ENCODE peak calls at places on chromosomes 4 and X, in seven cellular contexts. E, G, M, Z, N, H and I are unnamed samples. For H3K4me1, the result is how much of the 10 kb centered on the place peaks cover.

GRCh38 chrX:10023821-10024220 is 56.7 kb downstream of the CLDN34 start:
- DNase-seq in E (no peak), G (no peak), M (no peak), Z (no peak), N (no peak), H (no peak), I (no peak)

GRCh38 chr4:5785806-5786680 is 75.0 kb downstream of the EVC start:
- DNase-seq in E (no peak), G (peak), M (no peak), Z (peak), N (no peak), H (peak), I (no peak)

GRCh38 chr4:80036949-80037348 is 36.1 kb downstream of the ANTXR2 start:
- DNase-seq in E (no peak), G (peak), M (no peak), Z (no peak), N (no peak), H (peak), I (no peak)

GRCh38 chrX:155923200-155923599 is 42.1 kb downstream of the VAMP7 start:
- DNase-seq in E (no peak), G (no peak), M (no peak), Z (no peak), N (no peak), H (no peak), I (no peak)

GRCh38 chr4:89298788-89299152 is 8.8 kb downstream of the GPRIN3 start:
- DNase-seq in E (no peak), G (no peak), M (no peak), Z (no peak), N (no peak), H (no peak), I (no peak)

GRCh38 chrX:73126240-73126639 is 46.9 kb upstream of the PABPC1L2A start:
- DNase-seq in E (no peak), G (peak), M (no peak), Z (no peak), N (no peak), H (no peak), I (peak)

GRCh38 chr4:123844374-123844773 is 447.8 kb downstream of the SPRY1 start:
- DNase-seq in E (no peak), G (no peak), M (no peak), Z (no peak), N (no peak), H (no peak), I (no peak)

GRCh38 chr4:103011378-103012025 is 8.0 kb downstream of the SLC9B1 start:
- DNase-seq in E (no peak), G (peak), M (peak), Z (peak), N (peak), H (no peak), I (peak)

GRCh38 chrX:24257011-24257410 is 56.9 kb downstream of the SUPT20HL2 start:
- DNase-seq in E (no peak), G (no peak), M (no peak), Z (no peak), N (no peak), H (no peak), I (no peak)

GRCh38 chr4:140924761-140925392 is 168.7 kb upstream of the TBC1D9 start:
- DNase-seq in E (no peak), G (no peak), M (no peak), Z (no peak), N (no peak), H (no peak), I (no peak)

GRCh38 chr4:179595671-179596410 is 2153.6 kb upstream of the AGA start:
- DNase-seq in E (peak), G (no peak), M (no peak), Z (peak), N (no peak), H (no peak), I (no peak)

GRCh38 chr4:16116493-16116990 is 32.7 kb upstream of the PROM1 start:
- DNase-seq in E (no peak), G (no peak), M (no peak), Z (no peak), N (no peak), H (no peak), I (no peak)

GRCh38 chr4:171813195-171813955 is at the start of gene GALNTL6:
- DNase-seq in E (no peak), G (peak), M (no peak), Z (no peak), N (no peak), H (no peak), I (no peak)

GRCh38 chr4:110195561-110196205 is 2.7 kb downstream of the ELOVL6 start:
- DNase-seq in E (no peak), G (no peak), M (no peak), Z (peak), N (no peak), H (peak), I (peak)

GRCh38 chr4:107072836-107073736 is 37.0 kb upstream of the DKK2 start:
- DNase-seq in E (no peak), G (no peak), M (no peak), Z (no peak), N (no peak), H (no peak), I (no peak)

GRCh38 chrX:9131066-9131465 is 97.1 kb upstream of the FAM9B start:
- DNase-seq in E (no peak), G (no peak), M (no peak), Z (peak), N (no peak), H (no peak), I (no peak)

GRCh38 chr4:1512081-1512737 is 106.0 kb upstream of the NKX1-1 start:
- DNase-seq in E (no peak), G (no peak), M (no peak), Z (no peak), N (no peak), H (no peak), I (no peak)

GRCh38 chrX:11380187-11380586 is 87.0 kb downstream of the AMELX start:
- DNase-seq in E (no peak), G (no peak), M (no peak), Z (no peak), N (no peak), H (peak), I (no peak)

GRCh38 chr4:29277381-29277780 is 1442.8 kb upstream of the PCDH7 start:
- DNase-seq in E (peak), G (no peak), M (no peak), Z (peak), N (no peak), H (peak), I (no peak)

GRCh38 chr4:128847074-128847724 is 37.7 kb downstream of the JADE1 start:
- DNase-seq in E (no peak), G (no peak), M (no peak), Z (no peak), N (no peak), H (no peak), I (no peak)

GRCh38 chr4:178577933-178578332 is 1135.7 kb upstream of the AGA start:
- DNase-seq in E (no peak), G (no peak), M (no peak), Z (no peak), N (no peak), H (no peak), I (no peak)

GRCh38 chrX:48937065-48937907 is 18.5 kb upstream of the PIM2 start:
- DNase-seq in E (no peak), G (no peak), M (peak), Z (no peak), N (peak), H (no peak), I (peak)

GRCh38 chr4:178205826-178206225 is 763.6 kb upstream of the AGA start:
- DNase-seq in E (no peak), G (no peak), M (no peak), Z (peak), N (no peak), H (no peak), I (no peak)

GRCh38 chr4:78057135-78057599 is at the start of gene FRAS1:
- DNase-seq in E (no peak), G (peak), M (no peak), Z (no peak), N (no peak), H (peak), I (peak)

GRCh38 chr4:7699825-7700224 is 239.8 kb downstream of the AFAP1 start:
- DNase-seq in E (no peak), G (no peak), M (no peak), Z (no peak), N (no peak), H (no peak), I (no peak)

GRCh38 chr4:173991814-173992213 is 291.7 kb downstream of the FBXO8 start:
- DNase-seq in E (no peak), G (no peak), M (no peak), Z (no peak), N (no peak), H (no peak), I (no peak)

GRCh38 chr4:66629927-66630326 is 915.4 kb downstream of the CENPC start:
- DNase-seq in E (no peak), G (no peak), M (no peak), Z (no peak), N (no peak), H (no peak), I (no peak)

GRCh38 chr4:151407466-151408379 is 1.3 kb upstream of the FHIP1A start:
- DNase-seq in E (no peak), G (peak), M (peak), Z (no peak), N (peak), H (no peak), I (peak)

GRCh38 chr4:112492321-112492720 is 23.7 kb downstream of the NEUROG2 start:
- DNase-seq in E (no peak), G (no peak), M (no peak), Z (no peak), N (no peak), H (no peak), I (no peak)

GRCh38 chr4:163680390-163681098 is 186.1 kb downstream of the TMA16 start:
- DNase-seq in E (no peak), G (no peak), M (no peak), Z (no peak), N (no peak), H (no peak), I (no peak)

GRCh38 chr4:169723207-169723606 is 34.5 kb downstream of the HPF1 start:
- DNase-seq in E (no peak), G (peak), M (no peak), Z (no peak), N (no peak), H (peak), I (no peak)

GRCh38 chrX:29447867-29448266 is 767.5 kb upstream of the MAGEB2 start:
- DNase-seq in E (no peak), G (no peak), M (no peak), Z (no peak), N (no peak), H (no peak), I (no peak)

GRCh38 chr4:7862561-7863200 is 77.0 kb downstream of the AFAP1 start:
- DNase-seq in E (no peak), G (no peak), M (no peak), Z (no peak), N (no peak), H (no peak), I (no peak)

DNA sequence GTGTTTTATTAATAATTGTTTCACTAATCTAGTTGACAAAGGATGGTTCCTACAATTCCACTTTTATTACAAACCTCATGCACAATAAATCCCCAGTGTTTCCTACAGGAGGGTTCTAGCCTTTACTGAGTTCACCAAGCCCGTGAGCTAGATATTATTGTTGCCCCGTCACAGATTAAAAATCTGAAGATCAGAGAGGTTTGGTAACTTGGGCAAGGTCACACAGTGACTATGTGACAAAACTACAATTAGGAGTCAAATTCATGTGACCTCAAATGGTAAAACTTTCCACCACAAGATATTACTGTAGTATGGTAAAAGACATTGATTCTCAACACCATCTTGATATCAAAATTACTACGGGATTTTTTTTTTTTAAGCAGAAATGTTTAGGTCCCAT is 124.6 kb downstream of the BTC start:
- DNase-seq in E (no peak), G (no peak), M (no peak), Z (no peak), N (no peak), H (no peak), I (no peak)
- H3K4me1 ChIP-seq in E (half or more), G (under half), M (under half), Z (under half), N (under half), H (under half), I (under half)

DNA sequence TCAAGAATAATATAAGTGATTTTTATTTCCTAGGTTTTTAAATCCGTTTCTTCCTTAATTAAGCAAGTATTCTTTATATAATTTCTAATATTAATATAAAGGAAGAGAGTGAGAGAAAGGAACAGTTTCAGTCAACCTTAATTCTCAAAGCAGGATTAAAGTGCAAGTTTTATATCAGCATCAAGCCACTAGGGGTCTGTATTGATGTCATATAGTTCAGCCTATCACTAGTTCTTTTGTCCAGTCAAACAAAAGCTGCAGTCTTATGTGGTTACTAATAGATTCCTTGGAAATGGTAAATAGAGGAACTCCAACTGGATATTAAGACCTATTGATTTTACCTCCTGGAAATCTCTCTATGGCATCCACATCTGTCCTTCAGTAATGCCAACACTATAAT is 82.0 kb downstream of the NAP1L3 start:
- DNase-seq in E (no peak), G (no peak), M (no peak), Z (no peak), N (no peak), H (no peak), I (no peak)
- TF ChIP-seq CTCF in E (no peak), G (peak), M (no peak), Z (peak), N (no peak), H (no peak), I (no peak)

DNA sequence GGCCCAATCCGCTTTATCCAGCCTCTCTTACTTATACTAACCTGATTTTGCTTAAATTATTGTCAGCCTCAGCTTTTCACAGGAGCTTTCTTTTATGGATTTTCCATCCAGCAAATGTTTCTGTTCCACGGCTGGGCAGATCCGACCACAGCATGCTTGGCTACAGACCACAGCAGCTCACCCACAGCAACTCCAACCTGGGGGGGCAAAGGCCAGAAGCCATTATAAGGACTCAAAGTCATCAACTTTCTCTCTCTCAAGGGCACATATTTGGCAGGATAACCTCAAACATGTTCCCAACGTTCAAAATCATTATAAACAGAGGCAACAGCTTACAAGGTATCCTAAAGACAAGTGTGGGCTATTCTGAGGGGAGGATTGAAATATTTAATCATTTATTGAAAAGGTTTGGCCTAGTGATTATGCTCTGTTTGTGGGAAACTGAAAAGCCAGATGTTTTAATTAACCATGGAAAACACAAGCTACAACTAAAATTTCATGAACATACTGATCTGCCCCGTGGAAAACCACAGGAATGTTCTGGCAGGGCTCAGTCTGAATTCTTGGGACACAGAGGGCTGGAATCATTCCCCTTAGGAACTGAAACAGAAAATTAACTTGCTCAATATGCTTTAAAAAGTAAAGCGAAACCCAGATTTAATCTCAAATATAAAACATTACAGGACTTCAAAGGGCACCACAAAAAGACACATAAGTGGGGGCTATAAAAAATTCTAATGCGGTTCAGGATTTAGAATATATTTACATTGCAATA is 71.2 kb downstream of the APBB2 start:
- DNase-seq in E (no peak), G (peak), M (peak), Z (peak), N (peak), H (peak), I (no peak)
- H3K4me1 ChIP-seq in E (half or more), G (under half), M (under half), Z (half or more), N (half or more), H (half or more), I (under half)

GRCh38 chr4:73257995-73258667 is 467 bp downstream of the ANKRD17 start:
- DNase-seq in E (no peak), G (peak), M (peak), Z (peak), N (no peak), H (peak), I (peak)
- TF ChIP-seq CTCF in E (peak), G (peak), M (no peak), Z (peak), N (no peak), H (no peak), I (no peak)

DNA sequence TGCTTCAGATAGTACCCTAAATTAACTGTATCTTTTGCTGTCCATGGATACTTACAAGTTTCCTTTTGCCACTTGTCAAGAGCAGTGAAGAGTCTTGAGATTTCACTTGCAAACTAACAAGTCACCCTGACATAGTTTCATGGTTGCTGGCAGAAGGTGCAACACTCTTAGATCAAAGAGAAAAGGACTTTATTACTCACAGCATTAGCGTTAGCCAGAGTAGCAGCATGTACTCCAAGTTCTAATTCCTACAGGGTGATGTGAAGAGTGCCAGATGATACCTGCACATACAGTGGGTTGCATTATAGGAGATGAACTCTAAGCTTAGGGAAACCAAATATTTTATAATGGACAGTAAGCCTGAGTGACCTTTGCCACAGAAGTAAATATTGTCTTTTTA is 47.9 kb downstream of the NDST3 start:
- DNase-seq in E (no peak), G (no peak), M (no peak), Z (no peak), N (no peak), H (no peak), I (no peak)
- H3K4me1 ChIP-seq in E (under half), G (under half), M (under half), Z (under half), N (under half), H (under half), I (under half)